ENCODE peak calls at places on chromosomes 1 and 21, in nine cellular contexts. A, G, E, D, V, U, C, B and J are unnamed samples.

GRCh38 chr21:40845621-40846020 is 1.3 kb downstream of the DSCAM start:
- DNase-seq in D (no peak), U (no peak), E (no peak), G (no peak), V (peak), A (no peak), B (no peak), C (no peak), J (no peak)

GRCh38 chr1:82538876-82539275 is 738.1 kb downstream of the ADGRL2 start:
- DNase-seq in C (no peak), E (no peak), G (peak), V (peak), D (no peak), B (no peak), A (no peak), U (no peak), J (no peak)

GRCh38 chr21:23522750-23523149 is 2084.5 kb downstream of the MRPL39 start:
- DNase-seq in C (no peak), E (no peak), D (no peak), G (no peak), V (no peak), U (no peak), B (no peak), A (no peak), J (no peak)

GRCh38 chr1:170426596-170426995 is 105.4 kb upstream of the GORAB start:
- DNase-seq in V (no peak), C (no peak), D (no peak), U (no peak), B (no peak), A (no peak), E (no peak), G (no peak), J (no peak)

GRCh38 chr1:180606109-180606508 is 25.7 kb upstream of the XPR1 start:
- DNase-seq in D (no peak), B (no peak), E (no peak), G (no peak), C (no peak), U (no peak), A (no peak), V (no peak), J (no peak)

GRCh38 chr1:240946926-240947325 is 335.0 kb upstream of the GREM2 start:
- DNase-seq in B (no peak), U (peak), A (no peak), E (no peak), C (no peak), V (peak), G (peak), D (no peak), J (no peak)

GRCh38 chr21:45364464-45365185 is 40.3 kb upstream of the COL18A1 start:
- DNase-seq in B (no peak), A (no peak), E (no peak), D (no peak), U (no peak), V (peak), G (peak), C (no peak), J (no peak)

GRCh38 chr1:228317891-228318810 is 88.5 kb downstream of the TRIM11 start:
- DNase-seq in E (no peak), D (peak), V (no peak), A (no peak), U (no peak), B (no peak), G (no peak), C (no peak), J (no peak)

GRCh38 chr1:151072224-151072623 is 1.7 kb downstream of the GABPB2 start:
- DNase-seq in E (peak), A (no peak), V (no peak), G (no peak), C (no peak), U (no peak), B (no peak), D (no peak), J (no peak)

GRCh38 chr1:194208674-194209073 is 1022.3 kb upstream of the B3GALT2 start:
- DNase-seq in B (no peak), G (no peak), U (no peak), E (no peak), A (no peak), D (no peak), C (no peak), V (no peak), J (no peak)

GRCh38 chr1:225933072-225933471 is 7.9 kb downstream of the LEFTY2 start:
- DNase-seq in A (no peak), B (no peak), D (no peak), E (no peak), G (peak), U (no peak), C (no peak), V (peak), J (no peak)

GRCh38 chr1:92833840-92834239 is 2.0 kb downstream of the RPL5 start:
- DNase-seq in C (no peak), G (no peak), U (no peak), V (no peak), A (no peak), E (no peak), B (no peak), D (no peak), J (no peak)

GRCh38 chr1:196407358-196408041 is 200.7 kb downstream of the KCNT2 start:
- DNase-seq in U (no peak), V (peak), A (no peak), G (peak), E (no peak), B (no peak), C (no peak), D (no peak), J (no peak)

GRCh38 chr1:54129858-54130257 is 22.9 kb downstream of the CDCP2 start:
- DNase-seq in E (no peak), G (no peak), D (no peak), B (no peak), A (no peak), U (no peak), C (no peak), V (no peak), J (no peak)

GRCh38 chr1:20153000-20153418 is 13.9 kb downstream of the PLA2G2F start:
- DNase-seq in B (peak), C (peak), U (no peak), G (no peak), E (no peak), A (no peak), V (peak), D (no peak), J (no peak)

GRCh38 chr1:64175639-64176038 is 27.8 kb upstream of the UBE2U start:
- DNase-seq in A (no peak), U (no peak), E (no peak), B (no peak), V (no peak), G (no peak), C (no peak), D (no peak), J (no peak)

GRCh38 chr21:16116798-16117197 is 387.0 kb downstream of the USP25 start:
- DNase-seq in B (no peak), C (no peak), D (no peak), G (peak), V (peak), E (no peak), A (no peak), U (no peak), J (no peak)

GRCh38 chr1:97050501-97050900 is 328.9 kb downstream of the PTBP2 start:
- DNase-seq in E (peak), D (no peak), V (no peak), G (peak), B (no peak), A (no peak), C (no peak), U (no peak), J (no peak)

GRCh38 chr1:25035523-25036116 is 105.5 kb upstream of the RUNX3 start:
- DNase-seq in E (no peak), G (no peak), V (no peak), A (no peak), D (no peak), B (no peak), C (no peak), U (no peak), J (no peak)

GRCh38 chr1:29752141-29752540 is 515.8 kb downstream of the PTPRU start:
- DNase-seq in E (no peak), U (no peak), G (no peak), B (no peak), A (no peak), V (no peak), C (no peak), D (no peak), J (no peak)